ENCODE peak calls at places on chromosomes 12 and 14, in six cellular contexts. D is NCI-H1436 treated with DMSO at 0.1 percent for 48 hours, E is RPMI7951, P is dorsolateral prefrontal cortex, U is EH, Y is Daoy. L is an unnamed sample.

GRCh38 chr12:17416748-17417147 is 673.2 kb downstream of the RERGL start:
- DNase-seq in D (no peak), E (no peak), P (no peak), U (no peak), Y (no peak), L (no peak)

GRCh38 chr14:91417134-91417982 is at the start of gene CCDC88C:
- DNase-seq in D (no peak), E (no peak), P (peak), U (no peak), Y (peak), L (peak)

GRCh38 chr12:112988224-112988623 is 9.9 kb downstream of the OAS2 start:
- DNase-seq in D (no peak), E (no peak), P (no peak), U (no peak), Y (no peak), L (peak)

GRCh38 chr12:108611884-108612415 is 14.1 kb upstream of the TMEM119 start:
- DNase-seq in D (no peak), E (peak), P (no peak), U (peak), Y (peak), L (peak)

GRCh38 chr14:90522585-90523191 is 125.9 kb downstream of the CALM1 start:
- DNase-seq in D (peak), E (peak), P (no peak), U (peak), Y (peak), L (no peak)

GRCh38 chr14:103286460-103286859 is 47.6 kb upstream of the EIF5 start:
- DNase-seq in D (no peak), E (no peak), P (no peak), U (no peak), Y (no peak), L (no peak)

GRCh38 chr12:21276826-21277225 is 57.9 kb downstream of the SLCO1A2 start:
- DNase-seq in D (no peak), E (no peak), P (no peak), U (no peak), Y (no peak), L (no peak)

GRCh38 chr14:67599698-67600561 is at the start of gene PIGH:
- DNase-seq in D (no peak), E (peak), P (peak), U (peak), Y (peak), L (peak)

GRCh38 chr12:66189476-66189823 is 436 bp downstream of the IRAK3 start:
- DNase-seq in D (no peak), E (peak), P (no peak), U (peak), Y (no peak), L (no peak)

GRCh38 chr12:47905313-47905730 is 528 bp upstream of the VDR start:
- DNase-seq in D (no peak), E (peak), P (peak), U (no peak), Y (peak), L (peak)

GRCh38 chr14:61219673-61220072 is 61.5 kb downstream of the TMEM30B start:
- DNase-seq in D (no peak), E (no peak), P (no peak), U (peak), Y (no peak), L (no peak)

GRCh38 chr12:122026706-122027328 is 5.1 kb downstream of the BCL7A start:
- DNase-seq in D (no peak), E (no peak), P (no peak), U (no peak), Y (no peak), L (no peak)

GRCh38 chr12:14185441-14186192 is 179.9 kb upstream of the ATF7IP start:
- DNase-seq in D (peak), E (peak), P (no peak), U (peak), Y (peak), L (peak)

GRCh38 chr12:57106021-57106708 is 5.0 kb downstream of the STAT6 start:
- DNase-seq in D (no peak), E (no peak), P (no peak), U (no peak), Y (no peak), L (no peak)

GRCh38 chr12:11577658-11578260 is 71.7 kb upstream of the ETV6 start:
- DNase-seq in D (no peak), E (no peak), P (no peak), U (no peak), Y (no peak), L (no peak)

GRCh38 chr12:68888243-68888642 is 44.7 kb downstream of the CPM start:
- DNase-seq in D (no peak), E (no peak), P (no peak), U (no peak), Y (no peak), L (peak)

GRCh38 chr12:51395283-51396230 is 4.4 kb upstream of the GALNT6 start:
- DNase-seq in D (no peak), E (peak), P (peak), U (no peak), Y (no peak), L (peak)